ENCODE peak calls at places on chromosomes 2 and 18, in five cellular contexts. O, X, R, T and L are unnamed samples.

GRCh38 chr2:26523750-26524149 is 45.8 kb upstream of the OTOF start:
- DNase-seq in O (no peak), X (no peak), R (no peak), T (no peak), L (no peak)

GRCh38 chr18:62018034-62018760 is 125.4 kb upstream of the RNF152 start:
- DNase-seq in O (no peak), X (no peak), R (no peak), T (no peak), L (peak)

GRCh38 chr18:58745914-58746313 is 74.6 kb downstream of the MALT1 start:
- DNase-seq in O (no peak), X (no peak), R (no peak), T (no peak), L (no peak)

GRCh38 chr2:120662746-120663145 is 72.9 kb upstream of the GLI2 start:
- DNase-seq in O (no peak), X (no peak), R (no peak), T (no peak), L (no peak)

GRCh38 chr2:212494413-212495020 is 44.1 kb downstream of the ERBB4 start:
- DNase-seq in O (no peak), X (no peak), R (no peak), T (no peak), L (no peak)

GRCh38 chr2:100780203-100781008 is 39.5 kb upstream of the NPAS2 start:
- DNase-seq in O (peak), X (no peak), R (peak), T (no peak), L (peak)

GRCh38 chr18:57906852-57907251 is 103.7 kb upstream of the ATP8B1 start:
- DNase-seq in O (peak), X (no peak), R (no peak), T (no peak), L (no peak)

GRCh38 chr2:97740590-97741182 is 27.3 kb downstream of the ZAP70 start:
- DNase-seq in O (peak), X (no peak), R (peak), T (peak), L (peak)

GRCh38 chr18:45324489-45325111 is 290.7 kb upstream of the SLC14A2 start:
- DNase-seq in O (no peak), X (no peak), R (no peak), T (no peak), L (peak)

GRCh38 chr2:3187467-3187866 is 190.2 kb downstream of the EIPR1 start:
- DNase-seq in O (no peak), X (no peak), R (no peak), T (no peak), L (no peak)

GRCh38 chr2:78035804-78036203 is 513.6 kb upstream of the LRRTM4 start:
- DNase-seq in O (no peak), X (no peak), R (no peak), T (no peak), L (no peak)

GRCh38 chr2:176149484-176150337 is 1.6 kb upstream of the HOXD4 start:
- DNase-seq in O (no peak), X (no peak), R (no peak), T (no peak), L (no peak)

GRCh38 chr2:28544915-28545589 is 49.2 kb downstream of the PLB1 start:
- DNase-seq in O (no peak), X (no peak), R (peak), T (no peak), L (peak)

GRCh38 chr2:84022810-84023431 is 436.2 kb downstream of the SUCLG1 start:
- DNase-seq in O (peak), X (no peak), R (peak), T (peak), L (peak)

GRCh38 chr18:43279015-43279758 is 1.9 kb upstream of the SYT4 start:
- DNase-seq in O (peak), X (no peak), R (peak), T (no peak), L (no peak)

GRCh38 chr2:120680136-120680761 is 55.4 kb upstream of the GLI2 start:
- DNase-seq in O (peak), X (peak), R (peak), T (peak), L (peak)

GRCh38 chr18:45998244-45998643 is 31.1 kb upstream of the EPG5 start:
- DNase-seq in O (no peak), X (no peak), R (no peak), T (peak), L (no peak)

GRCh38 chr2:164617466-164617865 is 3.8 kb downstream of the GRB14 start:
- DNase-seq in O (no peak), X (no peak), R (no peak), T (no peak), L (no peak)

GRCh38 chr2:221400411-221400810 is 171.7 kb downstream of the EPHA4 start:
- DNase-seq in O (no peak), X (no peak), R (no peak), T (no peak), L (no peak)

GRCh38 chr2:116117845-116118244 is 1675.4 kb downstream of the DPP10 start:
- DNase-seq in O (no peak), X (no peak), R (no peak), T (no peak), L (no peak)

DNA sequence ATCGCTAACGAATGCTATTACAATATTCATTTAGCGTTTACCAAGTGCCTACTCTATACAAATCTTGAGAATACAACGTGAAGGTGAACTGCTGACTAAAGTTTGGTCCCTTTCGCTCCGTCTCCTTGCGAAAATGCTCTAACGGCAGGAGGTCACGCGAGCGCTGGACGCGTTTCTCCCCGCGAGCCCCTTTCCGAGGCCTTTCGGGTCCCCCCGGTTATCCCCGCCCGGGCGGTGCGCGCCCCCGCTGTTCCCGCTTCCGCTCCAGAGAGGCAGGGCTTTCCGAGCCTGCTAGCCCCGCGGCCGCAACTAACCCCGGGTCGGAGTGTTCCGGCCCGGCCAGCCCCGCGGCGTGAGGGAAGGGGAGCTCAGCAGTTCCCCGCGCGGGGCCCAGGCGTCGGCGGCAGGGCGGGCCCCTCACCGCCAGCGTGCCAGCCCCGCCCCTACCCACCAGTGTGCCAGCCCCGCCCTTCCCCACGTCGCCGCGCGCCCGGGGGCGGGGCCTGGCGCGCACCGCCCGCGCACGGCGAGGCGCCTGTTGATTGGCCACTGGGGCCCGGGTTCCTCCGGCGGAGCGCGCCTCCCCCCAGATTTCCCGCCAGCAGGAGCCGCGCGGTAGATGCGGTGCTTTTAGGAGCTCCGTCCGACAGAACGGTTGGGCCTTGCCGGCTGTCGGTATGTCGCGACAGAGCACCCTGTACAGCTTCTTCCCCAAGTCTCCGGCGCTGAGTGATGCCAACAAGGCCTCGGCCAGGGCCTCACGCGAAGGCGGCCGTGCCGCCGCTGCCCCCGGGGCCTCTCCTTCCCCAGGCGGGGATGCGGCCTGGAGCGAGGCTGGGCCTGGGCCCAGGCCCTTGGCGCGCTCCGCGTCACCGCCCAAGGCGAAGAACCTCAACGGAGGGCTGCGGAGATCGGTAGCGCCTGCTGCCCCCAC is at the start of gene MSH6:
- DNase-seq in O (peak), X (peak), R (peak), T (peak), L (peak)
- TF ChIP-seq POLR2A in O (peak), X (peak), R (peak), T (peak), L (peak)

DNA sequence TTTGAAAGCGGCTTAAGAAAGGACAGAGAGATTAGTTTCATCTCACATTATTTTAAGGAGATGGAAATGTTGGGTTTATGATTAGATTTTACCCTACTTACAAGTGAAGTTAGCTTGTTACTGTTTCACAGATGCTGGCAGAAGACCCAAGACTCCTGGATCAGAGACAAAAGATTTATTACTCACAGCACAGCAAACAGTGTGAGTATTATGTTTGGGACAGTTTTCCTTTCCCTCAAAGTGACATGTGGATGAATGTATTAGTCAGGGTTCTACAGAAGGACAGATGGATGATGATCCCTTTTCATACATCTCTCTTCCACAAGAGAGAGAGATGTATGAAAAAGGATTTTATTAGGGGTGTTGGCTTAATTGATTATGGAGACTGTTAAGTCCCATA is 281.8 kb upstream of the CDH2 start:
- DNase-seq in O (no peak), X (no peak), R (no peak), T (no peak), L (no peak)
- H3K4me3 ChIP-seq in O (no peak), X (no peak), R (no peak), T (no peak), L (no peak)

GRCh38 chr2:219001577-219002394 is 8.6 kb upstream of the CRYBA2 start:
- DNase-seq in O (no peak), X (no peak), R (peak), T (peak), L (no peak)
- TF ChIP-seq BHLHE40 in O (no peak), X (no peak), R (no peak), T (no peak), L (no peak)

GRCh38 chr2:11389048-11389413 is 44.6 kb upstream of the ROCK2 start:
- DNase-seq in O (no peak), X (no peak), R (no peak), T (no peak), L (no peak)

GRCh38 chr2:11387100-11387390 is 42.6 kb upstream of the ROCK2 start:
- DNase-seq in O (no peak), X (no peak), R (no peak), T (no peak), L (no peak)

GRCh38 chr2:11387831-11388230 is 43.4 kb upstream of the ROCK2 start:
- DNase-seq in O (peak), X (no peak), R (peak), T (no peak), L (no peak)

GRCh38 chr2:11389551-11390528 is 45.4 kb upstream of the ROCK2 start:
- DNase-seq in O (peak), X (no peak), R (peak), T (no peak), L (peak)

DNA sequence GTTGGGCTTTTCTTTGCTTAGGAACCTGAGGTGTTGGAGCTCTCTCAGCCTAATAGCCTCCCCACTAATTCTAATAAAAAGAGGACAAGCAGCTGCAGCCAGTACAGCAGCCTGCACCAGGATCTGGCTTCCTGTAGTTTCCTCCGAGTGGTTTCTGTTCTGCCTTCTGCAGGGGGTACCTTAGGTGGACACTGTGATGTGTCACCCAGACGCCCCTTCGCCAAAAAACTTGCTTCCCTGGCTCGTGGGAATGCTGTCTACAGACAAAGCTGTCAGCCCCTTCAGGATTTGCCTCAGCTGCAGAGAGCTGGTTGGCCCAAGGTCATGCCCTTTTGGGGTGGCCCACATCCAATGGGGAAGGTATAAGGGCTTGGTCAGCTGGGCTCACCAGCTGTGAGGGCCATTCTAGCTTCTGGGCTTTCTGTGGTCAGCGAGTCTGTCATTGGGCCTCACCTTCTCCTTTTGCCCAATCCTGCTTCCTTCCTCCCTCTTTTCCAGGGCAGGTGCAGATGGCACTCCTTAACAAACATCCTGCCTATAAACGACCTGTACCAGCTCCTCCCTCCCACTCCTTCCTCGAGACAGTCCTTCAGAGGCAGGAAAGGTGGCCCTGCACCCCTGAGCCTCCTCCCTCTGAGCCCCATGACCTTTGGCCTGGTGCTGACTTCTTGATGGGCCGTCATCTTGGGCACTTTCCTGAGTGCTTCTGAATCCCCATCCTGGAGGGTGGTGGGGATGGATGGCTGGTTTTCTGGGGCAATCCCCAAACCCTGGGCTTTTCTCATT is 44.0 kb upstream of the ROCK2 start:
- DNase-seq in O (no peak), X (no peak), R (no peak), T (no peak), L (no peak)
- TF ChIP-seq POLR2A in O (no peak), X (no peak), R (no peak), T (no peak), L (no peak)